ENCODE peak calls at places on chromosome X, in ten cellular contexts. H, A, E, C, P, J, Z, R, W and U are unnamed samples.

GRCh38 chrX:139495324-139495723 is 35.2 kb upstream of the F9 start:
- ATAC-seq in H (no peak), A (no peak), E (no peak), C (no peak), P (peak), J (no peak), Z (no peak), R (no peak), W (no peak), U (no peak)

GRCh38 chrX:153736071-153736820 is 11.6 kb downstream of the ABCD1 start:
- ATAC-seq in H (no peak), A (no peak), E (no peak), C (no peak), P (no peak), J (no peak), Z (no peak), R (no peak), W (no peak), U (no peak)

GRCh38 chrX:75603833-75604232 is 81.0 kb upstream of the ZDHHC15 start:
- ATAC-seq in H (no peak), A (no peak), E (no peak), C (no peak), P (no peak), J (no peak), Z (no peak), R (no peak), W (peak), U (no peak)

GRCh38 chrX:103276581-103277002 is at the start of gene TCEAL5:
- ATAC-seq in H (no peak), A (no peak), E (no peak), C (no peak), P (peak), J (no peak), Z (no peak), R (no peak), W (no peak), U (no peak)

GRCh38 chrX:100376581-100376980 is 33.5 kb downstream of the PCDH19 start:
- ATAC-seq in H (no peak), A (no peak), E (no peak), C (no peak), P (no peak), J (no peak), Z (no peak), R (no peak), W (no peak), U (no peak)

GRCh38 chrX:19964017-19964710 is 26.7 kb downstream of the BCLAF3 start:
- ATAC-seq in H (no peak), A (no peak), E (no peak), C (no peak), P (no peak), J (peak), Z (no peak), R (no peak), W (no peak), U (peak)

GRCh38 chrX:118655561-118656246 is 71.7 kb upstream of the IL13RA1 start:
- ATAC-seq in H (no peak), A (no peak), E (no peak), C (no peak), P (no peak), J (no peak), Z (no peak), R (no peak), W (peak), U (no peak)

GRCh38 chrX:46574941-46575381 is 1.4 kb downstream of the CHST7 start:
- ATAC-seq in H (no peak), A (peak), E (peak), C (no peak), P (peak), J (peak), Z (no peak), R (peak), W (peak), U (peak)

GRCh38 chrX:6227445-6227820 is 1.2 kb downstream of the NLGN4X start:
- ATAC-seq in H (no peak), A (no peak), E (no peak), C (no peak), P (no peak), J (no peak), Z (no peak), R (no peak), W (no peak), U (no peak)

GRCh38 chrX:133792198-133792953 is 193.0 kb downstream of the GPC3 start:
- ATAC-seq in H (peak), A (peak), E (peak), C (peak), P (peak), J (peak), Z (peak), R (peak), W (peak), U (peak)

GRCh38 chrX:135477576-135477975 is 42.9 kb upstream of the INTS6L start:
- ATAC-seq in H (peak), A (no peak), E (peak), C (no peak), P (peak), J (peak), Z (peak), R (peak), W (peak), U (peak)

GRCh38 chrX:148298737-148299136 is 201.7 kb upstream of the AFF2 start:
- ATAC-seq in H (no peak), A (no peak), E (no peak), C (no peak), P (no peak), J (peak), Z (no peak), R (no peak), W (no peak), U (peak)

GRCh38 chrX:40448793-40449192 is 132.0 kb upstream of the ATP6AP2 start:
- ATAC-seq in H (no peak), A (no peak), E (no peak), C (no peak), P (no peak), J (no peak), Z (no peak), R (no peak), W (no peak), U (no peak)

GRCh38 chrX:118565853-118566252 is 70.2 kb downstream of the DOCK11 start:
- ATAC-seq in H (no peak), A (no peak), E (no peak), C (no peak), P (no peak), J (no peak), Z (no peak), R (no peak), W (no peak), U (no peak)

GRCh38 chrX:31060013-31060412 is 11.8 kb downstream of the FTHL17 start:
- ATAC-seq in H (no peak), A (no peak), E (no peak), C (no peak), P (no peak), J (no peak), Z (no peak), R (no peak), W (no peak), U (no peak)

GRCh38 chrX:100994352-100995281 is 25.1 kb downstream of the ARL13A start:
- ATAC-seq in H (no peak), A (no peak), E (no peak), C (peak), P (no peak), J (peak), Z (no peak), R (no peak), W (peak), U (peak)

GRCh38 chrX:96407981-96408380 is 276.7 kb upstream of the DIAPH2 start:
- ATAC-seq in H (no peak), A (no peak), E (no peak), C (no peak), P (no peak), J (no peak), Z (no peak), R (no peak), W (no peak), U (no peak)

GRCh38 chrX:11557120-11557519 is 108.6 kb downstream of the ARHGAP6 start:
- ATAC-seq in H (no peak), A (no peak), E (no peak), C (peak), P (no peak), J (no peak), Z (no peak), R (no peak), W (no peak), U (no peak)

GRCh38 chrX:9907645-9908387 is 59.3 kb upstream of the CLDN34 start:
- ATAC-seq in H (no peak), A (no peak), E (no peak), C (no peak), P (no peak), J (no peak), Z (no peak), R (no peak), W (no peak), U (peak)

GRCh38 chrX:110418857-110419249 is 60.2 kb downstream of the RTL9 start:
- ATAC-seq in H (no peak), A (no peak), E (no peak), C (no peak), P (peak), J (no peak), Z (no peak), R (no peak), W (peak), U (no peak)